ENCODE peak calls at places on chromosomes 11 and 22, in six cellular contexts. J is NCI-H774, H is hypothalamus, I is NCI-H1092 treated with DMSO at 0.1 percent for 48 hours, P is fibroblast of lung, D is left colon. O is an unnamed sample.

GRCh38 chr22:42344391-42344861 is 74.0 kb upstream of the TCF20 start:
- DNase-seq in J (no peak), H (peak; percentile 25), I (peak; percentile 83), P (peak; percentile 70), D (no peak), O (peak; percentile 6)

GRCh38 chr11:35165416-35166368 is 26.7 kb downstream of the CD44 start:
- DNase-seq in J (no peak), H (no peak), I (no peak), P (peak; percentile 78), D (peak; percentile 46), O (peak; percentile 77)

GRCh38 chr11:1502168-1502955 is 15.8 kb upstream of the MOB2 start:
- DNase-seq in J (no peak), H (no peak), I (no peak), P (no peak), D (no peak), O (no peak)

GRCh38 chr22:45290410-45290936 is 5.7 kb downstream of the UPK3A start:
- DNase-seq in J (no peak), H (no peak), I (no peak), P (peak; percentile 54), D (peak; percentile 67), O (peak; percentile 76)

GRCh38 chr11:68541983-68542382 is 81.4 kb downstream of the PPP6R3 start:
- DNase-seq in J (no peak), H (no peak), I (no peak), P (peak; percentile 28), D (peak; percentile 24), O (no peak)

GRCh38 chr22:50016988-50017700 is 4.6 kb upstream of the IL17REL start:
- DNase-seq in J (no peak), H (no peak), I (no peak), P (peak; percentile 37), D (no peak), O (no peak)

GRCh38 chr11:113992459-113993105 is 17.7 kb downstream of the HTR3A start:
- DNase-seq in J (peak; percentile 55), H (no peak), I (peak; percentile 85), P (no peak), D (no peak), O (no peak)

GRCh38 chr11:2950825-2951224 is 21.6 kb upstream of the PHLDA2 start:
- DNase-seq in J (no peak), H (no peak), I (no peak), P (peak; percentile 69), D (no peak), O (no peak)

GRCh38 chr22:35150163-35151107 is 84.5 kb downstream of the ISX start:
- DNase-seq in J (no peak), H (no peak), I (peak; percentile 43), P (peak; percentile 10), D (peak; percentile 73), O (peak; percentile 51)

GRCh38 chr22:20243176-20243544 is 25.0 kb downstream of the RTN4R start:
- DNase-seq in J (no peak), H (no peak), I (no peak), P (no peak), D (no peak), O (no peak)

GRCh38 chr11:83033367-83033766 is 38.3 kb downstream of the RAB30 start:
- DNase-seq in J (no peak), H (no peak), I (no peak), P (no peak), D (no peak), O (no peak)

GRCh38 chr11:33635161-33635560 is 65.5 kb downstream of the C11orf91 start:
- DNase-seq in J (no peak), H (no peak), I (no peak), P (peak; percentile 64), D (no peak), O (peak; percentile 40)

GRCh38 chr22:33350391-33350955 is 292.3 kb upstream of the SYN3 start:
- DNase-seq in J (no peak), H (no peak), I (no peak), P (peak; percentile 30), D (no peak), O (no peak)

GRCh38 chr11:88414385-88414861 is 76.9 kb upstream of the CTSC start:
- DNase-seq in J (peak; percentile 51), H (no peak), I (peak; percentile 58), P (peak; percentile 81), D (peak; percentile 16), O (peak; percentile 83)

GRCh38 chr11:45925550-45925949 is 3.1 kb downstream of the LARGE2 start:
- DNase-seq in J (no peak), H (no peak), I (no peak), P (no peak), D (no peak), O (no peak)

GRCh38 chr11:118910309-118911112 is 15.2 kb downstream of the BCL9L start:
- DNase-seq in J (no peak), H (no peak), I (no peak), P (peak; percentile 95), D (peak; percentile 66), O (peak; percentile 83)

GRCh38 chr11:88281317-88281712 is 56.2 kb downstream of the CTSC start:
- DNase-seq in J (no peak), H (no peak), I (peak; percentile 75), P (peak; percentile 7), D (no peak), O (no peak)

GRCh38 chr11:34679681-34680080 is 58.8 kb downstream of the EHF start:
- DNase-seq in J (no peak), H (no peak), I (no peak), P (no peak), D (no peak), O (no peak)

GRCh38 chr11:65439331-65440181 is 17.0 kb downstream of the NEAT1 start:
- DNase-seq in J (no peak), H (no peak), I (no peak), P (peak; percentile 36), D (no peak), O (peak; percentile 34)

GRCh38 chr11:59865031-59865430 is 1.3 kb downstream of the TCN1 start:
- DNase-seq in J (no peak), H (no peak), I (no peak), P (peak; percentile 78), D (no peak), O (peak; percentile 35)

GRCh38 chr11:67278939-67279588 is 10.0 kb upstream of the ANKRD13D start:
- DNase-seq in J (no peak), H (no peak), I (no peak), P (no peak), D (peak; percentile 11), O (no peak)

GRCh38 chr11:197741-198235 is 4.9 kb downstream of the SCGB1C1 start:
- DNase-seq in J (no peak), H (no peak), I (no peak), P (no peak), D (peak; percentile 2), O (no peak)

GRCh38 chr22:39237276-39238123 is 7.3 kb downstream of the PDGFB start:
- DNase-seq in J (no peak), H (no peak), I (no peak), P (no peak), D (no peak), O (no peak)

GRCh38 chr11:121415861-121416260 is 36.3 kb upstream of the SORL1 start:
- DNase-seq in J (no peak), H (no peak), I (no peak), P (peak; percentile 11), D (peak; percentile 35), O (no peak)

GRCh38 chr22:18970180-18970947 is 34.3 kb upstream of the PRODH start:
- DNase-seq in J (peak; percentile 32), H (no peak), I (peak; percentile 7), P (peak; percentile 30), D (no peak), O (no peak)

GRCh38 chr11:71355266-71355665 is 92.9 kb downstream of the DHCR7 start:
- DNase-seq in J (no peak), H (no peak), I (no peak), P (peak; percentile 13), D (no peak), O (peak; percentile 41)

GRCh38 chr11:44112083-44112865 is 16.8 kb downstream of the EXT2 start:
- DNase-seq in J (peak; percentile 4), H (no peak), I (peak; percentile 10), P (peak; percentile 70), D (peak; percentile 13), O (peak; percentile 46)

GRCh38 chr22:46105494-46106278 is 44.6 kb upstream of the PPARA start:
- DNase-seq in J (no peak), H (no peak), I (no peak), P (peak; percentile 93), D (no peak), O (peak; percentile 27)

GRCh38 chr11:46391578-46392420 is at the start of gene CHRM4:
- DNase-seq in J (peak; percentile 86), H (no peak), I (peak; percentile 74), P (peak; percentile 32), D (no peak), O (no peak)

GRCh38 chr22:42328130-42328821 is 57.8 kb upstream of the TCF20 start:
- DNase-seq in J (no peak), H (no peak), I (no peak), P (no peak), D (no peak), O (no peak)

GRCh38 chr11:70112017-70112434 is 33.9 kb downstream of the ANO1 start:
- DNase-seq in J (no peak), H (no peak), I (no peak), P (no peak), D (no peak), O (no peak)

GRCh38 chr11:66154109-66154508 is 84.0 kb downstream of the PACS1 start:
- DNase-seq in J (no peak), H (no peak), I (no peak), P (no peak), D (no peak), O (no peak)

GRCh38 chr22:50673231-50674126 is 856 bp downstream of the SHANK3 start:
- DNase-seq in J (no peak), H (no peak), I (no peak), P (no peak), D (no peak), O (no peak)

O was measured in brain microvascular endothelial cell.